ENCODE peak calls at places on chromosomes 1 and 21, in ten cellular contexts. S is NCI-H460; T is endothelial cell; P is NCI-H1092 treated with DMSO at 0.1 percent for 48 hours; H is activated CD8-positive, alpha-beta memory T cell treated with anti-CD3 and anti-CD28 coated beads, Interleukin-2, amount 50 U/mL, for 48 hours; V is LNCaP clone FGC; N is thoracic aorta; I is naive thymus-derived CD8-positive, alpha-beta T cell; B is amniotic stem cell; G is lung microvascular endothelial cell. Z is an unnamed sample.

GRCh38 chr1:181104042-181104789 is 15.7 kb downstream of the IER5 start:
- DNase-seq in G (no peak), B (no peak), T (no peak), S (no peak), V (no peak), N (no peak), P (no peak), H (no peak), I (no peak), Z (no peak)

GRCh38 chr1:111738133-111738435 is 1.1 kb downstream of the INKA2 start:
- DNase-seq in H (no peak), B (no peak), S (no peak), T (no peak), G (no peak), P (no peak), I (no peak), V (no peak), N (no peak), Z (no peak)

GRCh38 chr1:222239130-222239529 is 308.8 kb downstream of the HHIPL2 start:
- DNase-seq in T (no peak), I (no peak), S (no peak), N (no peak), P (no peak), H (no peak), V (no peak), G (no peak), B (no peak), Z (no peak)

GRCh38 chr1:2529776-2530500 is at the start of gene HES5:
- DNase-seq in H (peak; percentile 54), P (peak; percentile 14), N (no peak), G (no peak), T (no peak), S (no peak), I (no peak), V (no peak), B (no peak), Z (no peak)

GRCh38 chr21:14403681-14404318 is 20.9 kb upstream of the HSPA13 start:
- DNase-seq in I (no peak), B (no peak), P (peak; percentile 25), H (no peak), G (peak; percentile 33), N (no peak), S (peak; percentile 22), V (peak; percentile 19), T (no peak), Z (no peak)

GRCh38 chr1:209250970-209251636 is 332.4 kb upstream of the CAMK1G start:
- DNase-seq in H (no peak), G (no peak), N (no peak), B (no peak), P (peak; percentile 22), S (no peak), V (no peak), T (no peak), I (no peak), Z (no peak)

GRCh38 chr21:45074048-45074817 is at the start of gene ADARB1:
- DNase-seq in H (peak; percentile 84), B (peak; percentile 40), V (no peak), T (peak; percentile 54), P (peak; percentile 72), G (peak; percentile 68), S (peak; percentile 53), N (no peak), I (peak; percentile 68), Z (no peak)

GRCh38 chr1:114154963-114155322 is 1.3 kb upstream of the SYT6 start:
- DNase-seq in B (no peak), S (no peak), N (no peak), T (peak; percentile 70), H (peak; percentile 56), V (no peak), G (peak; percentile 49), I (peak; percentile 22), P (no peak), Z (no peak)

GRCh38 chr1:45325816-45326506 is 734 bp upstream of the HPDL start:
- DNase-seq in V (no peak), T (no peak), H (no peak), B (no peak), N (no peak), P (peak; percentile 41), S (no peak), G (peak; percentile 10), I (no peak), Z (no peak)

GRCh38 chr1:40058453-40059291 is 18.1 kb downstream of the CAP1 start:
- DNase-seq in V (no peak), H (peak; percentile 36), I (no peak), N (no peak), G (peak; percentile 77), B (no peak), S (no peak), T (no peak), P (no peak), Z (no peak)

Z was measured in brain pericyte.